ENCODE peak calls at places on chromosome 13, in ten cellular contexts. U is GM23248; O is CD4-positive, CD25-positive, alpha-beta regulatory T cell; S is heart right ventricle; Q is AG04450; N is heart left ventricle; W is GM23338; X is ovary; C is PC-9; G is CD8-positive, alpha-beta T cell. E is an unnamed sample.

GRCh38 chr13:45540195-45540594 is 75.3 kb downstream of the ERICH6B start:
- DNase-seq in U (no peak), O (no peak), S (no peak), Q (no peak), N (no peak), W (no peak), X (no peak), C (no peak), G (no peak), E (no peak)

GRCh38 chr13:92640936-92641335 is 585.7 kb upstream of the GPC6 start:
- DNase-seq in U (no peak), O (no peak), S (no peak), Q (no peak), N (no peak), W (no peak), X (no peak), C (no peak), G (no peak), E (no peak)

GRCh38 chr13:91468301-91468700 is 69.9 kb downstream of the GPC5 start:
- DNase-seq in U (no peak), O (no peak), S (no peak), Q (no peak), N (no peak), W (no peak), X (no peak), C (no peak), G (no peak), E (no peak)

GRCh38 chr13:24923305-24923640 is 159.3 kb downstream of the RNF17 start:
- DNase-seq in U (peak), O (no peak), S (no peak), Q (peak), N (peak), W (no peak), X (no peak), C (no peak), G (no peak), E (no peak)

GRCh38 chr13:77465595-77466195 is 69.8 kb upstream of the SCEL start:
- DNase-seq in U (no peak), O (no peak), S (no peak), Q (no peak), N (no peak), W (no peak), X (no peak), C (no peak), G (no peak), E (peak)

GRCh38 chr13:24270639-24271131 is 38.7 kb upstream of the C1QTNF9 start:
- DNase-seq in U (peak), O (peak), S (peak), Q (no peak), N (peak), W (peak), X (peak), C (peak), G (peak), E (peak)

GRCh38 chr13:99870541-99870940 is 101.0 kb downstream of the ZIC5 start:
- DNase-seq in U (no peak), O (no peak), S (no peak), Q (no peak), N (no peak), W (no peak), X (no peak), C (no peak), G (no peak), E (no peak)

GRCh38 chr13:104460553-104460952 is 1394.3 kb upstream of the SLC10A2 start:
- DNase-seq in U (no peak), O (no peak), S (no peak), Q (no peak), N (no peak), W (no peak), X (no peak), C (no peak), G (no peak), E (no peak)

GRCh38 chr13:82976499-82976898 is 905.8 kb downstream of the SLITRK1 start:
- DNase-seq in U (peak), O (no peak), S (no peak), Q (no peak), N (no peak), W (no peak), X (no peak), C (no peak), G (no peak), E (no peak)

GRCh38 chr13:96821381-96821780 is 172.9 kb downstream of the OXGR1 start:
- DNase-seq in U (peak), O (no peak), S (no peak), Q (no peak), N (no peak), W (no peak), X (no peak), C (no peak), G (no peak), E (no peak)

GRCh38 chr13:81304121-81304659 is 963.3 kb upstream of the SPRY2 start:
- DNase-seq in U (no peak), O (no peak), S (no peak), Q (no peak), N (no peak), W (no peak), X (no peak), C (no peak), G (no peak), E (no peak)

GRCh38 chr13:24184265-24184841 is 23.8 kb downstream of the SPATA13 start:
- DNase-seq in U (no peak), O (no peak), S (no peak), Q (no peak), N (no peak), W (no peak), X (no peak), C (no peak), G (no peak), E (no peak)

GRCh38 chr13:31773538-31773937 is 34.2 kb downstream of the RXFP2 start:
- DNase-seq in U (peak), O (no peak), S (no peak), Q (no peak), N (no peak), W (no peak), X (no peak), C (no peak), G (no peak), E (no peak)
- H3K4me3 ChIP-seq in U (peak), O (peak), S (peak), Q (no peak), N (peak), W (no peak), X (no peak), C (no peak), G (no peak), E (peak)

DNA sequence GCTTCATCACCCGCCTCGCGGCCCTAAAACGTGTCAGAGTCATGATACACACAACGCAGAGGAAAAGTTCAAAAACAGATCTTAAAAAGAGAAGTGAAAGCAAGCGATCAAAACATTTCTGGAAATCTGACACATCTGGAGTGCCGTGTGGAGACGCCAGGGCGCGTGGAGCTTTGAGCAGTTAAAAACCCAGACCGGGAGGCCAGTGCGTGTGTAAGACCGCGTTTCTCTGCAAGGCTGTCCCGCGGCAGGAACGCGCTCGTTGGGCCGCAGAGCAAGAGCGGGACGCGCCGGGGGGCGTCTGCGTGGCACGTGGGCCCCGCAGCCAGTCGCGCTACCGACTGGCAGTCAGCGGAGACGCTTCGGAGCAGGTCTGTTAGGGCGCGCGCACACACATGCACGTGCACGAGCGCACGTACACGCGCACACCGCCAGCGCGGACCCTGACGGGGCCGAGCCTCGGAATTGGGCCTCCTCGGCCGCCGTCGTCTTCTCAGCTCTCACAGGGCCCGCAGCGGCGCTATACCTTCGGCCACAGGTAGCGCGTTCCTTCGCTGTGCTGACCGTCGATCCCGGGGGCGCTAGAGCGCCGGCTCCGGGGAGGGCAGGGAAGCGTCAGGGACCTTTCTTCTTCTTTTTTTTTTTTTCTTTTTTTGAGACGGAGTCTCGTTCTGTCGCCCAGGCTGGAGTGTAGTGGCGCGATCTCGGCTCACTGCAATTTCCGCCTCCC is 35.8 kb downstream of the RNF6 start:
- DNase-seq in U (peak), O (peak), S (peak), Q (peak), N (peak), W (peak), X (peak), C (peak), G (peak), E (peak)
- H3K27ac ChIP-seq in U (peak), O (peak), S (peak), Q (peak), N (peak), W (no peak), X (peak), C (no peak), G (peak), E (peak)

DNA sequence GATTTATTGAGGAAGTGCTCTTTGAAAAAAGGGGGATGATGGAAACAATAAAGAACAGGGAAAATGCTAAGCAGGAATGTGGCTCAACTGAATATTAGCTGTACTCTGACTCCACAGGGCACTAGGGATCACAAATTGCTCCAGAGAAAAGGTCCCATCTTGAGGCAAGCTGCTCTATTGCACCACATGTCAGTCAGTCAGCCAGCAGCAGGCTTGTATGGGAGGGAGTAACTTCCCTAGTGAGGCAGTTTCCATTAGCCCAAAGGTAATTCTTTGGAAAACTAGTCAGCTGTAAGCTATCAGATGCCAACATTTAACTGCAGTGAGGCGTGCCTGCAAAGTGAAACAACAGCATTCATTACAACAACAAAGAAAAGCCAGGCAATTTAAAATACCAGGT is 73.3 kb upstream of the FNDC3A start:
- DNase-seq in U (peak), O (no peak), S (no peak), Q (no peak), N (no peak), W (peak), X (no peak), C (no peak), G (no peak), E (no peak)
- H3K4me3 ChIP-seq in U (no peak), O (no peak), S (no peak), Q (no peak), N (no peak), W (no peak), X (no peak), C (no peak), G (no peak), E (no peak)

GRCh38 chr13:106488671-106489070 is 46.8 kb downstream of the EFNB2 start:
- DNase-seq in U (no peak), O (no peak), S (no peak), Q (no peak), N (no peak), W (no peak), X (no peak), C (no peak), G (no peak), E (no peak)
- H3K27ac ChIP-seq in U (no peak), O (no peak), S (no peak), Q (no peak), N (no peak), W (no peak), X (no peak), C (peak), G (no peak), E (no peak)

GRCh38 chr13:110137677-110138008 is 169.3 kb downstream of the COL4A1 start:
- DNase-seq in U (peak), O (peak), S (peak), Q (no peak), N (peak), W (no peak), X (no peak), C (peak), G (no peak), E (no peak)

GRCh38 chr13:110138009-110138699 is 168.8 kb downstream of the COL4A1 start:
- DNase-seq in U (peak), O (peak), S (peak), Q (no peak), N (peak), W (peak), X (peak), C (peak), G (peak), E (peak)

GRCh38 chr13:110138700-110139036 is 168.3 kb downstream of the COL4A1 start:
- DNase-seq in U (no peak), O (peak), S (no peak), Q (no peak), N (no peak), W (no peak), X (no peak), C (no peak), G (no peak), E (peak)

GRCh38 chr13:110135977-110136597 is 170.9 kb downstream of the COL4A1 start:
- DNase-seq in U (no peak), O (no peak), S (no peak), Q (no peak), N (no peak), W (no peak), X (no peak), C (no peak), G (no peak), E (no peak)

DNA sequence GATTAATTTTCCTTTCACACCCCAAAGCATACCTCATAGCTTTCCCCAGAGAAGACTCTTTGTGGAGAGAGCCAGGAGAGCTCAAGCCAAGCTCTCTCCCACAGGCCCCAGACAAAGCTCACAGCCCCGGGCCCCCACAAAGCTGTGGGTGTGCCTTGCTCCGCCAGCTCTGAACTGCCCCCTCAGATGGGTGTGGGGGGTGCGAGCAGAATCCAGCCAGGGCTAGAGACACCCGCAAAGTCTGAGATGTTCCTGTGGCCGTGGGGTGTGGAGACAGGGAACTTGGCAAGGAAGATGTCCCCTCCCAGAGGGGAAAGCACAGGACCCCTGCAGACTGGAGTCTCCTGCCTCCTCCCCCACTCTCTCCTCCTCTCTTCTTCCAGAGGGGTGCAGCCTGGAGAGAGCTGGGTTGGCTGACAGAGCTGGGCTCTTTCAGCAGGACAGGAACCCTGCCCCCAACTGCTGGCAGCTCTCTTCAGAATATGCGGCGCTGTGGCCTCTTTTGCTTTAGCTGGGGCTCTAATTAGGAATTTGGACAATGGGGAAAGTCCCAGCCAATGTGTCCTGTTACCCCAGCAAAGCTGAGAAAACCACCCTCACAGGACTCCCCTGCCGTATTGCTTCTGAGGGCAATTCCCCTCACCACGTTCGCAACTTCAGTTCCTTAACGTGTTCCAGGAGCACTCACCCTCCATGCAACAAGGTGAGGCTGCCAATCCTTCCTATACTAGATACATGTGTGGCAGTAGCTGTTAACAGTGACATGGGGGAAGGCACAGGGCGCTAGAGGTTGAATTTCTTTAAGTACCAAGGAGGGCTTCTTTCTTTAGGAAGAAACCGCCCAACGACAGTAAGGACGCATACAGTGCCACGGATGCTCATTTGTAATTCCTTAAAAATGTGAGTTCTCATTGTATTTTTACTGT is 170.0 kb downstream of the COL4A1 start:
- DNase-seq in U (no peak), O (no peak), S (no peak), Q (no peak), N (peak), W (peak), X (no peak), C (no peak), G (no peak), E (peak)
- H3K4me3 ChIP-seq in U (no peak), O (no peak), S (peak), Q (no peak), N (peak), W (peak), X (no peak), C (peak), G (no peak), E (no peak)